ENCODE peak calls at places on chromosomes 13 and 19, in eight cellular contexts. I is esophagus squamous epithelium, D is OCI-LY7, Y is progenitor cell of endocrine pancreas, E is AG09319, Z is hepatocyte, G is A549, N is adrenal gland. W is an unnamed sample.

GRCh38 chr13:50448535-50448981 is 394.9 kb downstream of the DLEU7 start:
- DNase-seq in I (no peak), D (no peak), Y (no peak), E (no peak), Z (no peak), G (no peak), N (no peak), W (no peak)

GRCh38 chr13:33612641-33613638 is 205.0 kb upstream of the RFC3 start:
- DNase-seq in I (no peak), D (no peak), Y (no peak), E (no peak), Z (no peak), G (no peak), N (no peak), W (no peak)

GRCh38 chr13:75180805-75181455 is 301.0 kb downstream of the TBC1D4 start:
- DNase-seq in I (no peak), D (no peak), Y (no peak), E (no peak), Z (no peak), G (peak), N (no peak), W (no peak)

GRCh38 chr13:44439615-44440014 is 66.0 kb downstream of the SERP2 start:
- DNase-seq in I (no peak), D (no peak), Y (no peak), E (no peak), Z (no peak), G (no peak), N (no peak), W (no peak)

GRCh38 chr19:17076539-17076919 is 952 bp downstream of the MYO9B start:
- DNase-seq in I (no peak), D (peak), Y (no peak), E (no peak), Z (no peak), G (no peak), N (no peak), W (peak)

GRCh38 chr13:72726721-72727416 is 560 bp downstream of the MZT1 start:
- DNase-seq in I (peak), D (peak), Y (peak), E (no peak), Z (peak), G (peak), N (peak), W (peak)

GRCh38 chr13:27977476-27978300 is 8.6 kb upstream of the CDX2 start:
- DNase-seq in I (no peak), D (no peak), Y (no peak), E (no peak), Z (no peak), G (peak), N (no peak), W (peak)

GRCh38 chr13:87376081-87376480 is 295.1 kb upstream of the SLITRK5 start:
- DNase-seq in I (no peak), D (no peak), Y (no peak), E (no peak), Z (no peak), G (no peak), N (no peak), W (no peak)

GRCh38 chr19:48683349-48683748 is 10.5 kb upstream of the NTN5 start:
- DNase-seq in I (no peak), D (peak), Y (no peak), E (no peak), Z (no peak), G (no peak), N (peak), W (no peak)

GRCh38 chr19:33214621-33215020 is 11.0 kb downstream of the SLC7A10 start:
- DNase-seq in I (no peak), D (no peak), Y (no peak), E (no peak), Z (peak), G (peak), N (no peak), W (peak)

GRCh38 chr13:44826586-44827350 is 162.5 kb downstream of the NUFIP1 start:
- DNase-seq in I (no peak), D (no peak), Y (no peak), E (no peak), Z (no peak), G (no peak), N (no peak), W (no peak)

GRCh38 chr19:19642506-19643157 is 825 bp downstream of the GMIP start:
- DNase-seq in I (no peak), D (peak), Y (no peak), E (no peak), Z (no peak), G (no peak), N (no peak), W (peak)

GRCh38 chr19:35346193-35347052 is 1.3 kb upstream of the FFAR1 start:
- DNase-seq in I (no peak), D (peak), Y (no peak), E (no peak), Z (no peak), G (no peak), N (no peak), W (no peak)

GRCh38 chr13:97243915-97244820 is 22.0 kb downstream of the MBNL2 start:
- DNase-seq in I (no peak), D (no peak), Y (no peak), E (no peak), Z (no peak), G (no peak), N (no peak), W (no peak)

GRCh38 chr13:93736909-93737308 is 510.3 kb downstream of the GPC6 start:
- DNase-seq in I (no peak), D (no peak), Y (no peak), E (no peak), Z (no peak), G (no peak), N (no peak), W (no peak)

GRCh38 chr13:40205771-40206240 is 460.6 kb downstream of the FOXO1 start:
- DNase-seq in I (no peak), D (no peak), Y (no peak), E (no peak), Z (no peak), G (no peak), N (no peak), W (no peak)

GRCh38 chr13:35255241-35255640 is 221.2 kb downstream of the MAB21L1 start:
- DNase-seq in I (no peak), D (no peak), Y (no peak), E (no peak), Z (no peak), G (no peak), N (no peak), W (no peak)

GRCh38 chr19:56161534-56161933 is 14.3 kb upstream of the GALP start:
- DNase-seq in I (no peak), D (no peak), Y (no peak), E (no peak), Z (peak), G (no peak), N (no peak), W (no peak)

GRCh38 chr19:13022111-13022858 is 27.0 kb downstream of the NFIX start:
- DNase-seq in I (no peak), D (no peak), Y (no peak), E (no peak), Z (no peak), G (no peak), N (peak), W (no peak)

GRCh38 chr19:3547301-3547731 is 8.3 kb downstream of the TEKTIP1 start:
- DNase-seq in I (no peak), D (peak), Y (no peak), E (no peak), Z (no peak), G (no peak), N (no peak), W (peak)

GRCh38 chr19:3546119-3546518 is 7.1 kb downstream of the TEKTIP1 start:
- DNase-seq in I (no peak), D (no peak), Y (no peak), E (no peak), Z (no peak), G (no peak), N (no peak), W (no peak)

GRCh38 chr19:3544742-3545668 is 6.0 kb downstream of the TEKTIP1 start:
- DNase-seq in I (no peak), D (peak), Y (peak), E (no peak), Z (peak), G (peak), N (peak), W (peak)

GRCh38 chr19:3544054-3544376 is 5.0 kb downstream of the TEKTIP1 start:
- DNase-seq in I (no peak), D (no peak), Y (no peak), E (no peak), Z (no peak), G (no peak), N (no peak), W (no peak)

DNA sequence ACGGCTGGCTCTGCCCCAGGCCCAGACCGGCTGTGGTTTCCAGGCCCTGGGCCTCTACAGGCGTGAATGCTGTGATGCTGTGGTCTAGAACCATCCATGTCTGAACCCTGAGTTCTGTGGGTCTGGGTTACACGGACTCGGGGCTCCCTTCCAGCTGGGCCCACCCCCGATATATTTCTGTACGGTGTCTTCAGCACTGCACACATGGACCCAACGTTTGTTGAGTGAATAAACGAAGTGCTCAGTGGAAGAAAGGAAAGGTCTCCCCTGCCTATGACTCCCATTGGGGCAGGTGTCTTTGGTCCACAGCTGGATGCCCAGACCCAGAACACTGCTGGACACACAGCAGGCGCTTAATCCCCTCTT is 6.7 kb downstream of the TEKTIP1 start:
- DNase-seq in I (no peak), D (no peak), Y (no peak), E (no peak), Z (no peak), G (no peak), N (no peak), W (no peak)
- TF ChIP-seq CTCF in I (no peak), D (no peak), Y (no peak), E (no peak), Z (no peak), G (no peak), N (no peak), W (no peak)

GRCh38 chr13:60691268-60691667 is 294.2 kb downstream of the TDRD3 start:
- DNase-seq in I (no peak), D (no peak), Y (no peak), E (no peak), Z (no peak), G (no peak), N (no peak), W (no peak)
- TF ChIP-seq CTCF in I (no peak), D (no peak), Y (no peak), E (no peak), Z (no peak), G (no peak), N (no peak), W (no peak)

DNA sequence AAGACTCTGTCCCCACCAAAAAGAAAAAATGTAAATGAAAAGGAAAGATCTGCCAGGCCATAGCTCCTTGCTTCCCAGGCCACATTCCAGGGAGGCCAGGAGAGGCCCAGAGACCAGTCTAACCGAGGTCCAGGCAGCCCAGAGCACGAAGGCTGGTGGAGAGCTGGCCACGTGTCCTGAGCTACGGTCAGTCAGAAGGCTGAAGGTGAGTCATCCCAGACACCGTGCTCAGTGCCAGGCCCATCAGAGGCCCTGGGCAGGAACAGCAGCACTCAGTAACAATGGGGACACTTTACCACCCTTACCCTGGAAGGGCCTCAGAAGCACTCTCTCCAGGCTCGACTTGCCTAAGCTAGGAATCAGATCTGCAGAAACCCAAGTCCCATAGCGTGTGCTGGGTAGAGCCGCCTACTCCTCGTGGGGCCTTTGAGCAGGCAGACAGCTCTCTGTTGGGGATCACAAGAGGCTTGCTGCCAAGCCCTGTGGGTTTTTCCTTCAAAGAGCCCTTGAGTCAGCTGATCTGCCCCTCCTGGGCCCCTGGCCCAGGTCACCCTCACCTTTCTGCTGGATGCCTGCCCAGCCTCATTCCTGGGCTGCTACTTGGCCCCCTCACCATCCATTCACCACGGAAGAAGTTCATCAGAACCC is 11.6 kb upstream of the DNMT1 start:
- DNase-seq in I (no peak), D (no peak), Y (no peak), E (no peak), Z (peak), G (no peak), N (peak), W (no peak)
- TF ChIP-seq CTCF in I (no peak), D (no peak), Y (no peak), E (no peak), Z (no peak), G (no peak), N (no peak), W (no peak)

GRCh38 chr19:2063824-2064223 is 12.8 kb upstream of the MKNK2 start:
- DNase-seq in I (no peak), D (peak), Y (no peak), E (no peak), Z (no peak), G (no peak), N (no peak), W (no peak)

GRCh38 chr19:2062770-2063169 is 11.7 kb upstream of the MKNK2 start:
- DNase-seq in I (no peak), D (no peak), Y (no peak), E (no peak), Z (peak), G (no peak), N (no peak), W (no peak)

GRCh38 chr19:2064395-2064787 is 13.3 kb upstream of the MKNK2 start:
- DNase-seq in I (no peak), D (no peak), Y (no peak), E (no peak), Z (no peak), G (no peak), N (peak), W (no peak)

GRCh38 chr19:2061936-2062729 is 11.1 kb upstream of the MKNK2 start:
- DNase-seq in I (no peak), D (peak), Y (no peak), E (no peak), Z (peak), G (no peak), N (no peak), W (no peak)

GRCh38 chr19:2064788-2065524 is 13.9 kb upstream of the MKNK2 start:
- DNase-seq in I (no peak), D (no peak), Y (no peak), E (no peak), Z (peak), G (no peak), N (peak), W (peak)
- TF ChIP-seq CTCF in I (no peak), D (no peak), Y (no peak), E (peak), Z (no peak), G (no peak), N (peak), W (no peak)

DNA sequence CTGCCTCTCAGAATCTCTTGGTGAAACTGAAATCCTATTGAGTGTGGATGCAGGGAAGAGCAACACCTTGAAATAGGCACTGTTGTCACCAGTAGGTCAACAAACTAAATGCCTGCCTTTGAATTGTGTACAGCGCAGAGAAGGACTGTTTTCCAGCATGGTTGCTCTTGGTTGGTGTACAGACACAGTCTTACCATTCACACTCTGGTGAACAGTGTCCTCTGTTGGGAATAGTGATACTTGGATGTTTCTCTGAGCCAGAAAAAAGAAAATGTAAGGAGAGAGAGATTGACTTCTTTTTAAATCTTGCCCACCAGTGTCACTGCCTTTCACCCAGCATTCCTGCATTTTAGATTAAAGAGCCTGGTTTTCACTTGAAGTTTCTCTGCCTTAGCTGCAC is 179.7 kb downstream of the STK24 start:
- DNase-seq in I (no peak), D (no peak), Y (no peak), E (no peak), Z (no peak), G (no peak), N (no peak), W (no peak)
- TF ChIP-seq CTCF in I (no peak), D (no peak), Y (no peak), E (peak), Z (peak), G (no peak), N (peak), W (no peak)

GRCh38 chr19:50315773-50316448 is 13.3 kb downstream of the KCNC3 start:
- DNase-seq in I (no peak), D (no peak), Y (no peak), E (no peak), Z (no peak), G (peak), N (no peak), W (peak)
- TF ChIP-seq CTCF in I (no peak), D (no peak), Y (no peak), E (no peak), Z (peak), G (no peak), N (no peak), W (no peak)

DNA sequence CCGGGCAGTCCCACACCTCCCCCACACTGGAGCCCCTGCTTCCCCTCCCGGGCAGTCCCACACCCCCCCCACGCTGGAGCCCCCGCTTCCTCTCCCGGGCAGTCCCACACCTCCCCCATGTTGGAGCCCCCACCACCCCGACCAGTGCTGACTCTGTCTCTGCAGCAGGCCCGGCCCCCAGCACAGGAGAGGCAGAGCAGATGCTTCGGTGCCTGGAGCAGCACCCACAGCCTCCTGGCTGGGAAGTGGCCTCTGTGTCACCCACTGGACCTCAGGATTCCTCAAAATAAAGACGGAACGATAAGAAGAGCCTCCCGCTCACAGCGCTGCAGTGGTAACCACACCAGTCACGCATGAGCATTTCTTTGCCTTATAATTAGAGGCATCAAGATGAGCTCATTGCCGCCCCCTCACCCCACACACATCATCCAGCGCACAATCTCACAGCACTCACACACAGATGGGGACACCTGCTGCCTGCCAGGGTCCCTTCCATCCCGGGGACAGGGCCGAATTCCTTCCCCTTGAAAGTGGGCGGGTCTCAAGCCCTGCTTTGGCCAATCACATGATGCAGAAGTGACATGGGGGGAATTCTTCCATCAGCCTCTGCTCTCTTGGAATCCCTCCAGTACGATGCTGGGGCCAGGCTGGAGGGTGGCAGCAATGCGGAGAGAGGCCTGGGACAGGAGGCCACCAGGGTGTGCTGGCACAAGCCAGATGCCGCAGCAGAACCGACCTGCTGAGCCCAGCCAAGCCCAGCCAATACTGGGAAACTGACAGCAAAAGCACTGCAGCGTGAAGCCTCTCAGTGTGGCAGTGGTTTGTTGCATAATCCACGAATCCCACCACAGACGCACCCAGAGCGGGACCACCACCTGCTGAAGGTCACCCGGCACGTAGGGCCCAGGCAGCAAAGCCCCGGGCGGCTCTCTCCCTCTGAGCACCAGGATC is 16.1 kb downstream of the PIP5K1C start:
- DNase-seq in I (no peak), D (no peak), Y (no peak), E (no peak), Z (no peak), G (no peak), N (no peak), W (peak)
- TF ChIP-seq CTCF in I (no peak), D (no peak), Y (no peak), E (no peak), Z (no peak), G (no peak), N (no peak), W (no peak)

GRCh38 chr19:5864725-5865486 is 5.4 kb downstream of the FUT5 start:
- DNase-seq in I (no peak), D (no peak), Y (no peak), E (no peak), Z (no peak), G (no peak), N (no peak), W (no peak)
- TF ChIP-seq CTCF in I (no peak), D (no peak), Y (peak), E (no peak), Z (no peak), G (no peak), N (no peak), W (peak)